ENCODE peak calls at places on chromosomes 7 and 10, in five cellular contexts. K is erythroblast, S is heart left ventricle, P is A549, N is sigmoid colon. G is an unnamed sample.

GRCh38 chr7:137652721-137653120 is 194.1 kb downstream of the DGKI start:
- DNase-seq in S (no peak), N (no peak), K (no peak), P (no peak), G (no peak)

GRCh38 chr10:107163904-107164861 is at the start of gene SORCS1:
- DNase-seq in N (peak; percentile 78), K (no peak), P (no peak), S (peak; percentile 54), G (no peak)

GRCh38 chr10:110485541-110485940 is 12.2 kb upstream of the DUSP5 start:
- DNase-seq in K (no peak), P (no peak), S (no peak), N (no peak), G (no peak)

GRCh38 chr7:92808006-92808405 is 28.4 kb downstream of the CDK6 start:
- DNase-seq in K (no peak), N (no peak), P (no peak), S (no peak), G (no peak)

GRCh38 chr10:48638158-48638557 is 33.3 kb upstream of the ARHGAP22 start:
- DNase-seq in K (no peak), P (no peak), S (no peak), N (no peak), G (no peak)

GRCh38 chr10:19385846-19386455 is 337.4 kb downstream of the MALRD1 start:
- DNase-seq in K (no peak), N (no peak), P (no peak), S (no peak), G (no peak)

GRCh38 chr10:60944159-60944909 is at the start of gene RHOBTB1:
- DNase-seq in N (peak; percentile 91), P (peak; percentile 81), K (peak; percentile 70), S (peak; percentile 88), G (peak; percentile 70)

GRCh38 chr10:15725603-15726002 is 5.9 kb upstream of the ITGA8 start:
- DNase-seq in N (no peak), P (peak; percentile 53), K (peak; percentile 63), S (no peak), G (peak; percentile 26)

GRCh38 chr10:48478980-48479811 is 125.7 kb downstream of the ARHGAP22 start:
- DNase-seq in N (peak; percentile 49), P (no peak), K (no peak), S (no peak), G (no peak)

DNA sequence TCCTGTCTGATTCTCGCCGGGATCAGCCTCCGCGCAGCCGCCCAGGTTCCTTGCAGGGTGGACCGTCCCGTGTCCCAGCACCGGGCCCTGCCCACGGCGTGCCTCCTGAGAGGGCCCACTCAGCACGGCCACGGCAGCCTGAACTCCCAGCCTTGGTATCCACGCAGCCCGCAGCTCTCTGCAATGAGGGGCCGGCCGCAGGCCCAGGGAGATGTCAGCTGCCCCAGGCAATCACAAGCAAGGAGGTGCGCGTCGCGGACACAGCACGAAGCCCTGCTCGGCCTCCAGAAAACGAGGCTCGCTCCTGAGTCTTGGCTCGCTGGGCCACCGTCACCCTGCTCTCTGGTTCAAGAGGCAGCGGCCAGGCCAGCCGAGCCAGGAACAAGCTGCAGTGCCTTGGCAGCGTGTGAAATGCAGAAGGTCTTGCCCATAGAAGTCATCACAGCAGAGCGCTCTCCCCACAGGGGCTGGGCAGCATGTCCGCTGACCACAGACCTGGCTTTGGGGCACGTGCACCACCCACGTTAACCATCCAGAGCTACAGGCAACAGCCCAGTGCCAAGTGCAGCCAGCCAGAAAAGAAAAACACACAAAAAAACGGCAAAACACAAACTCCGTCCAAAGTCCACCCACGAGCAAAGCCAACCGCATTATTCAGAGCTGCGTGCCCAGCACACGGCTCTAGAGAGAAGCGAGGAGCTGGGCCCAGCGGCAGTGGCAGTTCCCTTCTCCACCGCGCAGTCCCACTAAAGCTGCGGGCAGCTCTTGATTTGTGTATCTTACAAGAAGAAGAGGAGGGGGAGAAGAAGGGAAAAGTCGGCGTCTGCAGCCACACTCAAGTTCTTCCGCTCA is 13.9 kb downstream of the GPER1 start:
- DNase-seq in K (no peak), N (no peak), P (no peak), S (no peak), G (no peak)
- TF ChIP-seq POLR2A in K (no peak), N (no peak), P (no peak), S (no peak), G (no peak)

DNA sequence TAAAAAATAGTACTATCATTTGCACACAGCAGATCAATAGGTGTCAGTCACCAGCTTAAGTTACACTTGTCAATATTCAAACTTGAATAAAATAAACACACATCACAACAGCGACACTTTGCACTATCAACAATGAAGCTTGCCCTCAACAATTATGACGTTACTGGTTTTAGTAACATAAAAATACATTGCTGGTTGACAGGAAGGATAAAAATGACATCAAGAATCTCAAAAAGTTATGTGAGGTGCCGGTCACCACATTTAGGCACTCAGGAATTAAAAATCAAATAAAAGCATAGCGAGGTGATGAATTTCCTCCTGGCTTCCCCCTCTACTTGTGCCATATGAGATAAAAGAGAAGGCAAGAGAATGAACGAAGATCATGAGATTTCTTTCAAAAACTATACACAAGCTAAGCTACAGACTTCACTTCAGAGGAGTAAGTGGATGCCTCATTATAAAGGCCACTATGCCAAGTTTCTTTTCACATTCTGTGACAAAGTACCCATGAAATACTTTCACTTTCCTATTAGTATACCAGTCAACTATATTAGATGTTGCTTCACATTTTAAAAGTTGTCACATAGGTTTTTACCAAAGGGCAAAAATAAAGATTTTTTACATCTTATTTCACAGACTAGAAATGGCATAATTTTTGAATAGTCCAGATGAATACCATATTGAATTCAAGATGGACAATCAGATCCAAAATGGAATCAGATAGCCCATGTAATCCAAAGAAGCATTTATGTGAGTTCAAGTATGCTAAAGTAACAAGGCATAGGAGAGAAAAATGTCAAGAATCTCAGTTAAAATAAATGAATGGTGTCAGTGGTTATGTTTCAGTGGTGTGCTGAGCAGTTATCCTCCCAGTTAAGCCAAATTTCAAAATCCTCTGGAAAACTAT is 3.6 kb downstream of the CCDC71L start:
- DNase-seq in P (no peak), N (no peak), K (peak; percentile 63), S (no peak), G (no peak)
- TF ChIP-seq POLR2A in P (no peak), N (no peak), K (peak; percentile 13), S (no peak), G (no peak)

DNA sequence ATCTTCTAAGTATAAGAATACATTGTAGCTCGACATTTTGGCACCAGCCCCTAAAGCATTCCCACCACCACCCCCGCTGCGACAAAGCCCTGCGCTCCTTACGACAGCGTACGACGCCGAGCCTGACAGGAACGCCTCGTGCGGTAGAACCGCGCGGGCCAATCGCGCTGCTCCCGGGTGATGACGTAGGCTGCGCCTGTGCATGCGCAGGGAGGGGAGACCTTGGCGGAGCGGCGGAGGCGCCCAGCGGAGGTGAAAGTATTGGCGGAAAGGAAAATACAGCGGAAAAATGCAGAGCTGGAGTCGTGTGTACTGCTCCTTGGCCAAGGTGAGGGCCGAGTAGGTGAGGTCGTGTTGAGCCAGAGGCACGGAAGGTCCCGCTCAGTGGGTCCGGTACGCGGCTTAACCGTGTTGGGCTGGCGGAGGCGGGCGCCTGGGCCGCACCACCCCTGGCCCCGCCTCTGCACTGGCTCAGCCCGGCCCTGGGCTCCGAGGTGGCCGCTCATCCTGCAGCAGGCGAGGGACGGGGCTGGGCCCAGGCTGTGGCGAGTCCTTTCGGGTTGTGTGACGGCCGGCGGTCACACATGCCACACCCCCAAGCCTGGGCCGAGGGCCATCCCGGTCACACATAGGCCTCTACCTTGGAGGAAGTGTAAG is at the start of gene DLD:
- DNase-seq in K (peak; percentile 97), S (peak; percentile 97), P (peak; percentile 93), N (peak; percentile 98), G (peak; percentile 91)
- TF ChIP-seq POLR2A in K (peak; percentile 96), S (peak; percentile 92), P (peak; percentile 83), N (peak; percentile 96), G (peak; percentile 90)

DNA sequence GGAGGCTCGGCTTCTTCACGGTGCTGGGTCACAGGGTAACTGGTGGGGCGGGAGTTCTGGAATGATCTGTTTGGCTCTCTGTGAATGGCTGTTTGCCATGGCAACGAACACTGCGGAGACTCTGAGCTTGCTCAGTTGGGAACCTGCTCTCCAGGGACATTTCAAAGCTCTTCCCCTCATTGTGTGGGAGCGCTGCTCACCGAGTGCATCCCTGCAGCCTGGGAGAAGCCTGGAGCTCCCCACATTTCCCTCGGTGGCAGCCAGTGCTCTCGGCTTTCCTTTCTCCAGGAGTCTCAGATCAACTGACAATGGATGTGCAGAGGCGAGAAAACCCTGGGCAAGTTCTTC is 57.6 kb upstream of the CACUL1 start:
- DNase-seq in S (no peak), K (no peak), N (no peak), P (no peak), G (no peak)
- TF ChIP-seq POLR2A in S (no peak), K (no peak), N (no peak), P (no peak), G (no peak)

GRCh38 chr7:149460493-149461330 is at the start of gene ZNF777:
- DNase-seq in K (peak; percentile 92), N (peak; percentile 92), P (peak; percentile 91), S (peak; percentile 89), G (peak; percentile 96)
- TF ChIP-seq POLR2A in K (peak; percentile 66), N (no peak), P (peak; percentile 69), S (peak; percentile 39), G (peak; percentile 63)

GRCh38 chr10:83184641-83185040 is 954.7 kb upstream of the GHITM start:
- DNase-seq in P (no peak), N (no peak), S (no peak), K (no peak), G (no peak)

GRCh38 chr10:83176901-83177300 is 962.4 kb upstream of the GHITM start:
- DNase-seq in N (no peak), P (no peak), K (no peak), S (no peak), G (no peak)

GRCh38 chr10:83182076-83182475 is 957.2 kb upstream of the GHITM start:
- DNase-seq in N (no peak), S (no peak), K (no peak), P (no peak), G (no peak)

DNA sequence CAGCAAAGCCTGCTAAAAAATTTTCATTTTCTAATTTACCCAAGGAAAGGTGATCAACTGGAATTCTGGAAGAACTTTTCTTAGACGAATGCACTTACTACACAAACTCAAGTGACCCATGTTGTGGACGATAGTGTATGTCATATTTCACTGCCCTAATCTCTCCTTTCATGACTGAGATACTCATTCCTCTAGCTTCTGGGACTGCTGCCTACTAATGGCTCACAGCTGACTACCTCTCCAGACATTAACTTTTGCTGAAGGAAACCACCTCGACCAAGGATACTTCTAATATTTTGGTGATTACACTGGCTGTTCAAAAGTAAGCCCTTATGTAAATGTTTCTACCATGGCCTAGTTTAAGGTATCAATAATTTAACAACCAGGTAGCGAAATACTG is 959.9 kb upstream of the GHITM start:
- DNase-seq in K (no peak), N (no peak), P (no peak), S (no peak), G (no peak)
- TF ChIP-seq POLR2A in K (no peak), N (no peak), P (no peak), S (no peak), G (no peak)

GRCh38 chr7:4725014-4725951 is 43.2 kb downstream of the FOXK1 start:
- DNase-seq in K (peak; percentile 31), P (peak; percentile 71), N (peak; percentile 90), S (peak; percentile 86), G (peak; percentile 89)
- TF ChIP-seq POLR2A in K (no peak), P (no peak), N (no peak), S (peak; percentile 33), G (peak; percentile 8)

GRCh38 chr10:11145498-11145855 is 127.8 kb downstream of the CELF2 start:
- DNase-seq in N (no peak), S (peak; percentile 58), P (no peak), K (no peak), G (no peak)
- TF ChIP-seq POLR2A in N (no peak), S (no peak), P (no peak), K (no peak), G (no peak)